ENCODE peak calls at places on chromosomes 7 and 10, in eight cellular contexts. E is CD4-positive, alpha-beta T cell; K is RWPE1; R is fibroblast of the aortic adventitia; U is Peyer's patch; M is foreskin fibroblast; I is adrenal gland; S is MCF 10A. L is an unnamed sample.

GRCh38 chr10:80460399-80461207 is 6.5 kb downstream of the TSPAN14 start:
- DNase-seq in M (peak), U (no peak), K (peak), E (no peak), S (peak), R (peak), I (peak), L (no peak)

GRCh38 chr10:4399571-4399970 is 426.4 kb upstream of the AKR1E2 start:
- DNase-seq in E (no peak), K (no peak), R (peak), S (no peak), I (no peak), U (no peak), M (peak), L (no peak)

GRCh38 chr10:96292971-96293909 is 11.0 kb upstream of the DNTT start:
- DNase-seq in U (no peak), M (peak), E (no peak), R (peak), I (peak), S (peak), K (peak), L (peak)

GRCh38 chr10:75208177-75208576 is 2.4 kb upstream of the VDAC2 start:
- DNase-seq in K (peak), E (no peak), M (peak), I (no peak), U (no peak), S (peak), R (peak), L (no peak)

GRCh38 chr10:109405338-109405737 is 518.0 kb downstream of the XPNPEP1 start:
- DNase-seq in E (no peak), S (no peak), M (peak), R (peak), K (no peak), I (no peak), U (no peak), L (no peak)

GRCh38 chr10:33559105-33559504 is 224.6 kb upstream of the NRP1 start:
- DNase-seq in I (no peak), U (no peak), K (peak), M (peak), E (no peak), S (peak), R (peak), L (no peak)

GRCh38 chr7:128094111-128094570 is 62.9 kb upstream of the LRRC4 start:
- DNase-seq in R (no peak), U (no peak), M (no peak), S (no peak), K (no peak), I (no peak), E (no peak), L (no peak)

GRCh38 chr10:50577681-50578350 is 45.9 kb downstream of the SGMS1 start:
- DNase-seq in K (no peak), M (peak), E (no peak), U (no peak), I (peak), S (no peak), R (peak), L (no peak)

GRCh38 chr7:99372275-99373085 is 2.0 kb upstream of the ARPC1B start:
- DNase-seq in E (no peak), R (no peak), U (no peak), K (no peak), I (no peak), M (peak), S (no peak), L (no peak)
- TF ChIP-seq CTCF in E (no peak), R (no peak), U (no peak), K (no peak), I (no peak), M (no peak), S (no peak), L (no peak)

GRCh38 chr10:118102116-118102515 is 55.4 kb upstream of the RAB11FIP2 start:
- DNase-seq in U (no peak), I (no peak), R (no peak), M (no peak), K (no peak), S (no peak), E (no peak), L (no peak)
- TF ChIP-seq CTCF in U (no peak), I (no peak), R (no peak), M (no peak), K (no peak), S (no peak), E (no peak), L (no peak)

GRCh38 chr7:116862234-116863167 is at the start of gene CAPZA2:
- DNase-seq in E (peak), R (peak), K (peak), I (peak), S (peak), M (peak), U (peak), L (peak)
- TF ChIP-seq CTCF in E (peak), R (peak), K (peak), I (peak), S (peak), M (no peak), U (peak), L (peak)

GRCh38 chr10:87723500-87723899 is 63.8 kb downstream of the PAPSS2 start:
- DNase-seq in S (no peak), E (no peak), R (no peak), I (no peak), M (no peak), K (no peak), U (no peak), L (no peak)
- TF ChIP-seq CTCF in S (no peak), E (no peak), R (no peak), I (no peak), M (no peak), K (no peak), U (no peak), L (no peak)

GRCh38 chr10:117318909-117319308 is 56.3 kb downstream of the PDZD8 start:
- DNase-seq in S (no peak), R (peak), I (no peak), M (peak), E (no peak), U (no peak), K (peak), L (no peak)
- TF ChIP-seq CTCF in S (peak), R (peak), I (peak), M (peak), E (peak), U (no peak), K (peak), L (no peak)

DNA sequence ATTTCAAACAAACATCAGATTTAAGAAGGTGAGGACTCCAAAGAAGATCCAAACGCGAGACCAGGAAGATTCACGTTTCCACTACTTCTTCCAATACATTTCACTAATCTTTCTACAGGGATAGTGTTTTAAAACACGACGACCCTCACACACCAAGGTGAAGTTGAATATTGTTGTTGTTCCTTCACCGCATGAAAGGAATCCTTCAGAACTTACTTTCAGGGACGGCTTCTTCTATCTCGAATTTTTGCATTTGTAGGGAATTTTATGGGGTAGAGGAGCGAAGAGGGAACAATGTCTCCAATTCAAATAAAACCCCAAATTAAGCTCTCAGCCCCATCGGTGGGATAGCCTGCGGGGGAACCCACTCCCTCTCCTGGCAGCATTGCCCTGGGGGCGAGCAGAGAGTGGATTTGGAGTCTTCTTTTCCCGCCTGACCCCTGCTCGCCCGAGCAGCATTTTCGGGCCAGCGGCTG is 1.5 kb upstream of the GATA3 start:
- DNase-seq in M (no peak), R (no peak), E (no peak), I (no peak), S (no peak), K (no peak), U (no peak), L (no peak)
- TF ChIP-seq CTCF in M (peak), R (no peak), E (no peak), I (peak), S (no peak), K (no peak), U (no peak), L (no peak)

GRCh38 chr10:93859049-93859655 is 34.6 kb upstream of the SLC35G1 start:
- DNase-seq in S (peak), U (no peak), M (peak), K (peak), I (no peak), E (no peak), R (peak), L (peak)
- TF ChIP-seq CTCF in S (peak), U (peak), M (peak), K (peak), I (peak), E (peak), R (peak), L (no peak)

DNA sequence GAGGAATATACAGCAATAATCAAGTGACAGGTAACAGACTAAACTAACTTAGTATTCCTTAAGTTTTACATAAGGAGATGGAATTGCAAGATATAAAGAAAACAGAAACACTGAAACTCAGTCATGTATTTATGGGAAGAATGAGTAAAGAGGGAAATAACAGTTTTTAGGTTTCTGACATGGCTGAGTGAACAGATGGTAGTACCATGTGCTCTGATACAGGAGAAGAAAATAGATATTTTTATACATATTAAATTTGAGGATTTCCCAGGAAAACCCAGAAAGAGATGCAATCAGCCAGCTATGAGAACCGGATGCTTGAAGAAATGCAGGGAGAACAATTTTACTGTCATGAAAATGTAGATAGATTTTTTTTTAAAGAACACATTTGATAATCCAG is 669.5 kb upstream of the GRM3 start:
- DNase-seq in M (no peak), U (no peak), E (no peak), K (no peak), R (no peak), S (no peak), I (no peak), L (no peak)
- TF ChIP-seq CTCF in M (no peak), U (no peak), E (no peak), K (no peak), R (no peak), S (no peak), I (no peak), L (no peak)

L was measured in GM13976.